ENCODE peak calls at places on chromosomes 11 and 22, in four cellular contexts. M, B, V and Z are unnamed samples.

GRCh38 chr11:79253280-79253679 is 187.6 kb downstream of the TENM4 start:
- DNase-seq in M (peak), B (peak), V (no peak), Z (no peak)

GRCh38 chr11:65792456-65792855 is 5.6 kb downstream of the OVOL1 start:
- DNase-seq in M (no peak), B (no peak), V (no peak), Z (no peak)

GRCh38 chr11:75862437-75862836 is 47.4 kb downstream of the UVRAG start:
- DNase-seq in B (no peak), V (no peak), M (no peak), Z (no peak)

GRCh38 chr11:36391062-36391461 is 95.0 kb downstream of the PRR5L start:
- DNase-seq in V (no peak), B (no peak), M (no peak), Z (no peak)

GRCh38 chr11:57899378-57899777 is 124.3 kb upstream of the OR9Q1 start:
- DNase-seq in V (no peak), B (no peak), M (no peak), Z (no peak)

GRCh38 chr11:95688501-95689222 is 100.9 kb downstream of the FAM76B start:
- DNase-seq in B (no peak), M (no peak), V (no peak), Z (no peak)

GRCh38 chr22:43008509-43008908 is 6.4 kb downstream of the PACSIN2 start:
- DNase-seq in B (no peak), V (no peak), M (no peak), Z (no peak)

GRCh38 chr11:119450590-119450989 is 27.6 kb upstream of the THY1 start:
- DNase-seq in B (no peak), V (no peak), M (no peak), Z (no peak)

GRCh38 chr11:59829358-59829757 is 15.9 kb downstream of the CBLIF start:
- DNase-seq in V (no peak), M (no peak), B (no peak), Z (no peak)

GRCh38 chr11:130999992-131000770 is 83.9 kb upstream of the SNX19 start:
- DNase-seq in M (no peak), V (no peak), B (no peak), Z (no peak)

GRCh38 chr11:109612481-109612880 is 190.5 kb downstream of the C11orf87 start:
- DNase-seq in V (no peak), B (no peak), M (no peak), Z (no peak)

GRCh38 chr11:68927280-68928107 is 23.8 kb downstream of the IGHMBP2 start:
- DNase-seq in B (no peak), M (no peak), V (no peak), Z (no peak)

GRCh38 chr11:119904636-119905035 is 175.6 kb upstream of the NECTIN1 start:
- DNase-seq in M (no peak), V (no peak), B (no peak), Z (no peak)

GRCh38 chr11:47212938-47213337 is 1.8 kb upstream of the DDB2 start:
- DNase-seq in M (no peak), V (no peak), B (no peak), Z (no peak)

GRCh38 chr11:73538381-73538872 is 59.5 kb downstream of the FAM168A start:
- DNase-seq in V (no peak), M (peak), B (no peak), Z (no peak)

GRCh38 chr11:70468256-70469230 is 70.2 kb downstream of the CTTN start:
- DNase-seq in M (no peak), V (no peak), B (no peak), Z (no peak)

GRCh38 chr11:124667601-124668000 is 5.9 kb downstream of the SIAE start:
- DNase-seq in V (no peak), B (no peak), M (no peak), Z (no peak)

GRCh38 chr22:40231618-40232313 is 54.0 kb downstream of the TNRC6B start:
- DNase-seq in B (no peak), M (no peak), V (no peak), Z (no peak)

GRCh38 chr11:111327908-111328624 is 29.7 kb downstream of the POU2AF3 start:
- DNase-seq in B (no peak), M (no peak), V (peak), Z (no peak)

GRCh38 chr22:27952091-27952490 is 33.0 kb upstream of the PITPNB start:
- DNase-seq in V (no peak), B (no peak), M (no peak), Z (no peak)

GRCh38 chr22:39283312-39284141 is 35.9 kb downstream of the RPL3 start:
- DNase-seq in B (no peak), M (no peak), V (peak), Z (no peak)

GRCh38 chr11:76769071-76769560 is 14.0 kb upstream of the TSKU start:
- DNase-seq in M (no peak), V (no peak), B (no peak), Z (no peak)

GRCh38 chr22:38973289-38974169 is 8.6 kb upstream of the APOBEC3B start:
- DNase-seq in V (peak), M (peak), B (no peak), Z (peak)

GRCh38 chr11:2523821-2524391 is 79.1 kb downstream of the KCNQ1 start:
- DNase-seq in M (peak), B (no peak), V (peak), Z (no peak)

GRCh38 chr11:69000831-69001245 is 12.2 kb downstream of the MRGPRF start:
- DNase-seq in M (no peak), V (peak), B (no peak), Z (peak)

GRCh38 chr22:33493476-33494205 is 426.6 kb downstream of the LARGE1 start:
- DNase-seq in V (no peak), M (no peak), B (no peak), Z (no peak)

GRCh38 chr11:63277345-63277943 is 34.0 kb upstream of the SLC22A25 start:
- DNase-seq in B (no peak), M (no peak), V (no peak), Z (no peak)

GRCh38 chr11:35980646-35981402 is 37.0 kb downstream of the LDLRAD3 start:
- DNase-seq in V (no peak), B (no peak), M (no peak), Z (no peak)

GRCh38 chr11:64000026-64000739 is 13.9 kb downstream of the OTUB1 start:
- DNase-seq in B (peak), M (peak), V (peak), Z (peak)

GRCh38 chr22:36977401-36977861 is 41.8 kb downstream of the TST start:
- DNase-seq in M (peak), V (peak), B (peak), Z (peak)

GRCh38 chr22:36968249-36968964 is 50.8 kb downstream of the TST start:
- DNase-seq in M (no peak), B (no peak), V (no peak), Z (no peak)

GRCh38 chr22:36966851-36967535 is 52.3 kb downstream of the TST start:
- DNase-seq in V (no peak), M (no peak), B (no peak), Z (no peak)

GRCh38 chr22:36971305-36971704 is 47.9 kb downstream of the TST start:
- DNase-seq in B (no peak), V (no peak), M (no peak), Z (no peak)

DNA sequence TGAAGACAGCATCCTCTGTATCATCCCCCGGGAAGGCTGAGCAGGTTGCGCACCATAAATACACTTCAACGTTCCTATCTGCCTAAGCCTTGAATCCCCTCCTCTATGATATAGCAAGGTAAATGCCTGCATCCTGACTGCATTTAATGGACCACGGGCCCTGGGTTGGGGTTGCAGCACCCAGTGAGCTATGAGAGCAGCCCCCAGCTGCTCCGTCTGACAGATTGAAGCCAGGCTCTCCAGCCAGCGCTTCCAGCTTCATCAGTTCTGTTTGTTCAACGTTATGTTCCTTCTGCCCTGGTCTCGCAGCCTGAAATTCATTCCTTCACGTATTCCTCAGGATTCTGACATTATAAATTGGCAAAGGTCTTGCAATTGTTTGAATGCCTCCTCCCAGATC is 47.5 kb downstream of the TST start:
- DNase-seq in M (no peak), B (no peak), V (no peak), Z (no peak)
- H3K27ac ChIP-seq in M (no peak), B (no peak), V (no peak), Z (no peak)

DNA sequence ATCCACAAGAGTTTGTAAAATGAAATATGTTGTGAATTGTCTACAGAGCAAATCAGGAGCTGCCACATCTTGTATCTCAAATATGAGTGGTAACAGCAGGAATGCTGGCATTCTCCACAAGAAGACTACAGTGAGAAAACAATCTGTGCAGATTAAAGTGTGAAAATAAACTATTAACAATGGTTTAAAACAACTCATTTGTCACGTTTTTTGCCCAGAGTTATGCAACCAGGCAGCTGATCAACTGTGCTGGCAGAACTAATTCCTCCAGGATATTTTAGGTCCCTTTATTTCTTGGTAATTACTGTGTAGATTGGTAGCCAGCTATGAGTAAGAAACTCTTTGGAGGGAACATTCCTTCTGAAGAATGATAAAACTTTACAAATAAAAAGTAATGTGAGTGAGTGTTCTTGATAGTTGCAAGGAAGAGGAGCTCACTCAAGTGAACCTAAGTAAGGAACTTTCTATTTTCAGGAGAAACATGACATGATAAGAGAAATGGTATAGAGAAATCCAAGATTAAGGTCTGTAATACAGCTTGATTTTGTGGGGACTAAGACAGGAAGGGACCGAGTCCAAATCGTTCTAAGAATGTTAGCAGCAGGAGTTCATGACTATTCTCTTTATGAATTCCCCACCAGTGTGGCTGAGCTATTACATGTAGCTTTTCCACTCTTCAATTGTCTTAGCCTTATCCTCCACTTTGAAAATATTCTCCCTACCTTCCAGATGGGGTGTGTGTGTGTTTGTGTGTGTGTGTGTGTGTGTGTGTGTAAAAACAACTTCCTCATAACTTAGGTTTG is 698.8 kb upstream of the ARHGAP42 start:
- DNase-seq in V (no peak), B (no peak), M (no peak), Z (no peak)
- H3K27ac ChIP-seq in V (no peak), B (no peak), M (no peak), Z (no peak)

DNA sequence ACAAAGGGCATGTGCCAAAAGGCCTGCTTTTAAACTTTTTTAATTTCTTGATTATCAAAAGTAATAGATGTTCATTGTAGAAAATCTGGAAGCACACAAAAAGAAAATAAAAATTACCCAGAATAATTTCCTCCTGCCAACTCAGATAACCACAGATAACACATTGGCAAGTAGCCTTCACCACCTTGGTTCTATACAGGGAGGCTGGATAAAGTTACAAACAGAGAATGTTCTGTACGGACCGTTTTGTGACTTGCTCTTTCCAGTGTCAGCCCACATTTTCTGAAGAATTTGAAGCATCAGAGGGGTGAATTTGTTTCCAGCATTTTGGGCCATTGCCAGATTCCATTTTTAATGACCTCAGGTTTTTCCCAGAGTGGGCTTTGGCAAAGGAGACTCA is 23.5 kb downstream of the TUG1 start:
- DNase-seq in B (no peak), M (no peak), V (no peak), Z (no peak)
- H3K27ac ChIP-seq in B (no peak), M (no peak), V (no peak), Z (no peak)

DNA sequence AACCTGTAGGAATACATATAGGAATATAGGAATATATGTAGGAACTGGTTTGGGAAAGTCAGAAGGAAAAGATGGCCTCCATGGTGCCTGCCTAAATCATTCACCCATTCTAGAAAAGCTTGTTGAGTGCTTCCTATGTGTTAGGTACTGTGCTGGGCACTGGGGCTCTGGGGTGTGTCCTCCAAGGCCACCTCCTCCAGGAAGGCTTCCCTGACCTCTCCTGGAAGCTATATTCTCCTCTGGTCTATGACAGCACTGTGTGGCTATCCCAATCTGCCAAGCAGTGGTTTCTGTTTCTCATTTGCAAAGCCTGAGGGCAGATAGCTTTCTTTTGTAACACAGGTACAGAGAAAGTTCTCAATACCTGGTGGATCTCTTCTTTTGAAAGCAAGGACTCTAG is 30.2 kb downstream of the IRAG1 start:
- DNase-seq in V (no peak), B (no peak), M (no peak), Z (no peak)
- H3K27ac ChIP-seq in V (peak), B (no peak), M (no peak), Z (no peak)

DNA sequence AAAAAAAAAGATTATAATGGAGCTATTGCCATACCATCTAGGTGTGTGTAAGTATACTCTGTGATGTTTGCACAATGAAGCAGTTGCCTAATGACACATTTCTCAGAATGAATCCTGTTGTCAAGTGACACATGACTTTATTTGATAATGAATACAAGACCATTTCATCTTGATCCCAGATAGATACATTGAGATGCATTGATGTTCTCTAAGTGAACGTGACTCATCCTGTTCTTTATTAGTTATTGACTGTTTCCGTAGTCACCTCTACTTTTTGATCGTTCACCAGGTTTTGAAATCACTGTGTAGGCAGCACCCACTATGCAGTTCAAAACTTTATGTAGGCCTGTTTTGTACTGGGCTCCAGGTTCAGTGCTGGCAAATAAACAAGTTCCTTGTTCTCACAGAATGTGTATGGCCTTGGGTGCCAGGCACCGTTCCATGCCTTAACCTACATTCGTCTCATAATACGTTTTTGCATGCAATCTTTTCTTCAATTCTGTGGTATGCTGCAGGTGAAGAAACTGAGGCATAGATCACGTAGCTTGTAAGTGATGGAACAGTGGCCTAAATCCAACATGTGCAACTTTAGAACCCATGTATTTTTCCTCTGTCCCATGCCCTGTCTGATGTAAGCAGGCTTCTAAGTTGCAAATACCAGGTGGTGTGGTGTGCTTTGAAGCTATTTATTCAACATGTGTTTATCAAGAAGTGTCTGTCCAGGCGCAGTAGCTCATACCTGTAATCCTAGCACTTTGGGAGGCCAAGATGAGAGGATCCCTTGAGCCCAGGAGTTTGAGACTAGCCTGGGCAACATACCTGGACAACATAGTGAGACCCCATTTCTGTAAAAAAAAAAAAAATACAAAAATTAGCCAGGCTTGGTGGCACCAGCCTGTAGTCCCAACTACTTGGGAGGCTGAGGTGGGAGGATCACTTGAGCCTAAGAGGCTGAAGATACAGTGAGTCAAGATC is 10.4 kb downstream of the SREBF2 start:
- DNase-seq in B (no peak), M (no peak), V (no peak), Z (no peak)
- H3K27ac ChIP-seq in B (no peak), M (no peak), V (no peak), Z (peak)

GRCh38 chr11:28938091-28938490 is 829.9 kb downstream of the METTL15 start:
- DNase-seq in M (no peak), B (no peak), V (no peak), Z (no peak)

GRCh38 chr11:28932940-28933339 is 824.8 kb downstream of the METTL15 start:
- DNase-seq in M (no peak), V (no peak), B (no peak), Z (no peak)
- H3K27ac ChIP-seq in M (no peak), V (no peak), B (no peak), Z (no peak)